ENCODE peak calls at places on chromosomes 6 and 20, in eight cellular contexts. N, W, P, S, I, Y, X and Z are unnamed samples. For H3K4me1 and H3K27me3, the result is how much of the 10 kb centered on the place peaks cover.

GRCh38 chr20:15333170-15333569 is 995.8 kb upstream of the FLRT3 start:
- DNase-seq in N (no peak), I (no peak), Y (no peak), S (no peak), X (no peak), P (no peak), W (no peak), Z (no peak)

GRCh38 chr6:18395177-18395850 is 8.2 kb downstream of the RNF144B start:
- DNase-seq in N (no peak), S (no peak), X (no peak), Y (no peak), I (no peak), P (no peak), W (no peak), Z (no peak)

GRCh38 chr20:47708953-47709833 is 76.1 kb downstream of the SULF2 start:
- DNase-seq in Y (no peak), W (no peak), N (no peak), X (no peak), S (no peak), I (no peak), P (no peak), Z (no peak)

GRCh38 chr6:118708736-118709135 is 57.3 kb upstream of the CEP85L start:
- DNase-seq in Y (no peak), W (peak), I (peak), S (no peak), P (no peak), X (no peak), N (no peak), Z (no peak)

GRCh38 chr6:50091641-50092040 is 41.9 kb upstream of the DEFB112 start:
- DNase-seq in N (no peak), X (no peak), S (no peak), I (no peak), W (peak), P (no peak), Y (no peak), Z (no peak)

GRCh38 chr20:1266167-1266973 is at the start of gene SNPH:
- DNase-seq in I (peak), N (peak), S (peak), X (peak), P (peak), W (peak), Y (peak), Z (peak)

GRCh38 chr6:153625089-153625488 is 414.0 kb upstream of the OPRM1 start:
- DNase-seq in Y (no peak), N (no peak), I (peak), P (no peak), X (no peak), W (no peak), S (peak), Z (no peak)

GRCh38 chr20:20206788-20207187 is 154.5 kb downstream of the CFAP61 start:
- DNase-seq in Y (no peak), W (no peak), P (no peak), X (no peak), S (no peak), N (no peak), I (no peak), Z (peak)

GRCh38 chr6:160022793-160023192 is 53.9 kb downstream of the IGF2R start:
- DNase-seq in W (no peak), S (no peak), Y (no peak), I (no peak), X (no peak), P (no peak), N (no peak), Z (no peak)

GRCh38 chr20:13277663-13278295 is 56.7 kb downstream of the ISM1 start:
- DNase-seq in P (no peak), S (no peak), X (no peak), Y (no peak), I (no peak), W (no peak), N (no peak), Z (no peak)

GRCh38 chr20:11676618-11677289 is 240.9 kb upstream of the BTBD3 start:
- DNase-seq in Y (no peak), I (peak), N (no peak), W (peak), P (no peak), X (peak), S (peak), Z (peak)

GRCh38 chr20:41046716-41047115 is 18.1 kb downstream of the TOP1 start:
- DNase-seq in N (no peak), Y (no peak), S (no peak), I (peak), X (no peak), P (no peak), W (peak), Z (no peak)

GRCh38 chr20:41047975-41048305 is 19.3 kb downstream of the TOP1 start:
- DNase-seq in Y (peak), I (no peak), P (no peak), S (no peak), W (peak), X (no peak), N (no peak), Z (peak)

GRCh38 chr20:41045680-41046079 is 17.1 kb downstream of the TOP1 start:
- DNase-seq in S (no peak), X (no peak), N (no peak), P (no peak), Y (no peak), W (no peak), I (no peak), Z (no peak)

GRCh38 chr20:41048475-41049242 is 20.0 kb downstream of the TOP1 start:
- DNase-seq in Y (peak), P (no peak), S (peak), X (no peak), W (no peak), N (no peak), I (no peak), Z (peak)

DNA sequence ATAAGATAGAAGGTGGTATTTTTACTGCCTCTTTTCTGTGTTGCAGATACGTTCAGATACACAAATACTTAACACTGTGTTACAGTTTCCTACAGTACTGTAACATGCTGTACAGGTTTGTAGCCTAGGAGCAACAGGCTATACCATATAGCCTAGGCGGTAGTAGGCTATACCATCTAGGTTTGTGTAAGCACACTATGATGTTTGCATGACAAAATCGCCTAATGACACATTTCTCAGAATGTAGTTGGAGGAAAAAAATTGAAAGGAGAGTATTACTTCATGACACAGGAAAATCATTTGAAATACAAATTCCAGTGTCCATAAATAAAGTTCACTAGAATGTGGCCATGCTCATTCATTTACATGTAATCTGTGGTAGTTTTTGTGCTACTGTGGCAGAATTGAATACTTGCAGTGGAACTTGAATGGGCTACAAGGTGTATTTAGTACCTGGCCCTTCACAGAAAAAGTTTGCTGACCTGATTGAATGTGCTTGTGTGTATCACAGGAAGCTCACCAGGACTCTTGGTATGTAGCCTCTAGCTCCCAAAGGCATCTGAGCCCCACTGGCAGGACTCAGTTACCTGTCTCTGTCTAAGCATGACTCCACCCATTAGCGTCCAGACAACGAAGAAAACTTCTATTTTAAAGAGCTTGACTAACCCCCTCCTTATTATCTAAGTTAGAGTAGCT is 18.8 kb downstream of the TOP1 start:
- DNase-seq in Y (no peak), W (no peak), N (no peak), X (no peak), S (no peak), P (no peak), I (no peak), Z (no peak)
- H3K4me1 ChIP-seq in Y (half or more), W (under half), N (under half), X (under half), S (under half), P (under half), I (under half), Z (under half)

DNA sequence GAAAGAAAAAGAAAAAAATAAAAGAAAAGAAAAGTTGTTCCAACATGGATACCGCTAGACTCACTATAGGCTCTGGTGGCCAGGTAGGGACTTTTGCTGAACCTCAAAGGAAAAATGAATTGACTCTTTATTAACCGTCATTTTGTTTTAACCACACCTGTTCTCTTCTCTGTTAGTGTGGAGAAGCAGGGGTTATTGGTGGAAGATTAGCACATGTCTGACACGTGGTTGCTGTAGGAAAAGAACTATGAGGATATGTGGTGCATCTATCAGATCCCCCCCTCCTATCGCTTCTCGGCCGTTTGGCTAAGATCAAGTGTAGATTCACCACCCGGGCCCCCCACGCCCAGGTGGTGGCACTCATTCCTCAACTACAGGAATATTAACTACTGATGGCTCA is 212.4 kb upstream of the ZNF184 start:
- DNase-seq in S (no peak), N (no peak), X (no peak), P (no peak), I (no peak), Y (no peak), W (no peak), Z (no peak)
- H3K27me3 ChIP-seq in S (under half), N (under half), X (under half), P (under half), I (under half), Y (under half), W (under half), Z (under half)

GRCh38 chr20:34557936-34558319 is 590 bp upstream of the MAP1LC3A start:
- DNase-seq in P (no peak), W (no peak), I (no peak), N (no peak), X (no peak), S (no peak), Y (no peak), Z (no peak)
- H3K4me3 ChIP-seq in P (peak), W (peak), I (peak), N (peak), X (peak), S (peak), Y (peak), Z (peak)

DNA sequence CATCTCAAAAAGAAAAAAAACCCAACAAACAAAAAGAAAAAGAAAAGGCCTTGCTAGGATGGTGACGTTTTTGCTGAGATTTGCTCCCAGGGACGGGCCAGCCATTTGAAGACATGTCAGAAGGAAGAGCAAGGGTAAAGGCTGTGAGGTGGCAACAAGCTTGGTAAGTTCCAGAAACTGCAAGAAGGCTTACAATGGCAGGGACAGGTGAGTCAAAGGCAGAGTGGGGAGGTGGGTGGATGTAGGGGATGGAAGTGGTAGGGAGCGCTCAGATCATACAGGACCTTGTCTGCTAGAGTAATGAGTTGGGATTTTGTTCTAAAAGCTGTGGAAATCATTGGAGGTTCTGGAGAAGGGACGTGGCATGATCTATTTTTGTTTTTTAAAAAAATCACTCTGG is 4.3 kb downstream of the KIF3B start:
- DNase-seq in N (no peak), S (no peak), W (no peak), X (no peak), P (no peak), Y (no peak), I (no peak), Z (no peak)
- H3K4me1 ChIP-seq in N (under half), S (under half), W (under half), X (under half), P (under half), Y (under half), I (under half), Z (under half)

GRCh38 chr6:45610374-45610773 is 232.6 kb upstream of the SUPT3H start:
- DNase-seq in S (no peak), P (no peak), I (no peak), W (no peak), Y (no peak), X (no peak), N (no peak), Z (no peak)

GRCh38 chr6:45607818-45608217 is 230.1 kb upstream of the SUPT3H start:
- DNase-seq in N (no peak), X (peak), W (peak), S (no peak), Y (no peak), I (peak), P (no peak), Z (peak)

GRCh38 chr6:45606831-45607400 is 229.2 kb upstream of the SUPT3H start:
- DNase-seq in W (no peak), P (no peak), X (peak), Y (no peak), N (no peak), S (no peak), I (no peak), Z (peak)

GRCh38 chr6:45609141-45609638 is 231.5 kb upstream of the SUPT3H start:
- DNase-seq in S (no peak), P (no peak), I (peak), X (no peak), Y (no peak), N (no peak), W (no peak), Z (no peak)

GRCh38 chr6:45608252-45608911 is 230.6 kb upstream of the SUPT3H start:
- DNase-seq in Y (no peak), P (no peak), I (peak), N (no peak), S (no peak), W (peak), X (no peak), Z (peak)
- H3K27me3 ChIP-seq in Y (under half), P (under half), I (under half), N (under half), S (under half), W (under half), X (under half), Z (under half)

GRCh38 chr6:42045538-42046460 is 4.5 kb upstream of the TAF8 start:
- DNase-seq in W (peak), X (peak), N (peak), I (peak), S (peak), Y (peak), P (peak), Z (peak)
- H3K4me3 ChIP-seq in W (peak), X (no peak), N (peak), I (no peak), S (no peak), Y (peak), P (peak), Z (peak)

GRCh38 chr20:44297721-44298120 is 13.3 kb downstream of the FITM2 start:
- DNase-seq in W (no peak), S (no peak), Y (no peak), I (no peak), X (no peak), P (no peak), N (no peak), Z (no peak)

GRCh38 chr20:44291754-44292153 is 19.2 kb downstream of the FITM2 start:
- DNase-seq in N (no peak), Y (no peak), S (no peak), W (no peak), P (no peak), I (no peak), X (no peak), Z (no peak)

GRCh38 chr20:44301285-44301684 is 9.7 kb downstream of the FITM2 start:
- DNase-seq in P (no peak), Y (no peak), I (no peak), W (no peak), N (no peak), S (no peak), X (no peak), Z (no peak)

DNA sequence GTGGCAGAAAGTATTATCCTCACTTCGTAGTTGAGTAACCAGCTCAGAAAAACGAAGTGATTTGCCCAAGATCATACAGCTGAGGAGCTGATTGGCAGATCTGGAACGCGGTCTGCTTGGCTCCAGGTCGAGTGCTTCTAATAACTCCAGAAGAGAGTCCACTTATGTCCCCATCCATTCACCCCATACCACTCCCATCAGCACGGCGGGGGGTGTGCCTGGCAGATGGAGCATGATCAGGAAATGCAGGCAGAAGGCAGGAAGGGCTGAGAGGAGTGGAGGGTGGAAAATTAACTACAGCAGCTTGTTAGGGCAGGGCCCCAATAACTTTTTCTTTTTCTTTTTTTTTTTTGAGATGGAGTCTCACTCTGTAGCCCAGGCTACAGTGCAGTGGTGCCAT is 15.0 kb downstream of the FITM2 start:
- DNase-seq in P (no peak), Y (no peak), N (no peak), I (no peak), S (no peak), X (peak), W (no peak), Z (no peak)
- H3K4me1 ChIP-seq in P (under half), Y (under half), N (under half), I (under half), S (under half), X (under half), W (under half), Z (under half)